ENCODE peak calls at places on chromosome 20, in nine cellular contexts. O, J, F, Q, I, A, L, Y and D are unnamed samples.

GRCh38 chr20:57621426-57622200 is 1.4 kb upstream of the ZBP1 start:
- DNase-seq in O (no peak), J (no peak), F (no peak), Q (no peak), I (no peak), A (no peak), L (no peak), Y (no peak), D (no peak)

GRCh38 chr20:36654506-36654905 is 8.5 kb upstream of the SLA2 start:
- DNase-seq in O (no peak), J (no peak), F (no peak), Q (no peak), I (no peak), A (no peak), L (no peak), Y (no peak), D (no peak)

GRCh38 chr20:58145506-58146080 is 82.9 kb downstream of the ANKRD60 start:
- DNase-seq in O (no peak), J (no peak), F (no peak), Q (no peak), I (no peak), A (no peak), L (no peak), Y (peak), D (no peak)

GRCh38 chr20:32244959-32245358 is 32.5 kb upstream of the KIF3B start:
- DNase-seq in O (no peak), J (no peak), F (no peak), Q (no peak), I (no peak), A (no peak), L (no peak), Y (no peak), D (no peak)

GRCh38 chr20:31842471-31843157 is 2.8 kb downstream of the FOXS1 start:
- DNase-seq in O (no peak), J (peak), F (no peak), Q (no peak), I (no peak), A (no peak), L (no peak), Y (peak), D (no peak)

GRCh38 chr20:21615617-21616080 is 89.8 kb upstream of the PAX1 start:
- DNase-seq in O (peak), J (peak), F (peak), Q (peak), I (no peak), A (peak), L (no peak), Y (no peak), D (peak)

GRCh38 chr20:57780398-57780797 is 70.6 kb upstream of the PMEPA1 start:
- DNase-seq in O (no peak), J (no peak), F (no peak), Q (no peak), I (no peak), A (no peak), L (no peak), Y (peak), D (no peak)

GRCh38 chr20:25676164-25676809 is 20.4 kb downstream of the ZNF337 start:
- DNase-seq in O (no peak), J (peak), F (no peak), Q (no peak), I (no peak), A (no peak), L (no peak), Y (no peak), D (no peak)

GRCh38 chr20:57315083-57315963 is 14.3 kb upstream of the SPO11 start:
- DNase-seq in O (no peak), J (no peak), F (no peak), Q (no peak), I (no peak), A (no peak), L (no peak), Y (no peak), D (no peak)

GRCh38 chr20:23666189-23666588 is 22.6 kb downstream of the CST4 start:
- DNase-seq in O (no peak), J (peak), F (no peak), Q (no peak), I (no peak), A (no peak), L (peak), Y (no peak), D (no peak)

GRCh38 chr20:47296950-47297349 is 59.5 kb downstream of the ZMYND8 start:
- DNase-seq in O (no peak), J (no peak), F (no peak), Q (no peak), I (no peak), A (no peak), L (no peak), Y (peak), D (no peak)

GRCh38 chr20:62120990-62121775 is 1.1 kb upstream of the LSM14B start:
- DNase-seq in O (no peak), J (peak), F (no peak), Q (no peak), I (no peak), A (no peak), L (peak), Y (peak), D (no peak)

DNA sequence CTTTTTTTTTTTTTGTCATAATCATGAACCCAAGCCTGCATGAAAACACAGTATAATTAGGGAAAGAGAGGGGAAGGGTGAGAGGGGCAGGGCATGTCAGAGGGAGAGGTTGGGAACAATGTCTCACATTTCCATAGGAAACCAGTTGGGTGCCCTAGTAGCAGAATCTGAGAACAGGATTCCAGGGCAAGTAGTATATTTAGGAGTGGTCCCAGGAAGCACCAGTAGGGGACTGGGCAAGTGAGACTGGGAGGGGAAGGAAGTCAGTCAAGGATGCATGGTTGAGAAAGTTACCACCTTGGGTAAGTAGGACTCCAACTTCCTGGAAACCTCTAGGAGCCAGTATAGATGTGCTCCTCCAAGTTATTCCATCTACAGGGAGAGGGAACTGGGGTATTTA is 88.6 kb upstream of the MAFB start:
- DNase-seq in O (no peak), J (no peak), F (no peak), Q (no peak), I (no peak), A (no peak), L (no peak), Y (no peak), D (no peak)
- TF ChIP-seq CTCF in O (no peak), J (no peak), F (no peak), Q (no peak), I (no peak), A (no peak), L (no peak), Y (no peak), D (no peak)

DNA sequence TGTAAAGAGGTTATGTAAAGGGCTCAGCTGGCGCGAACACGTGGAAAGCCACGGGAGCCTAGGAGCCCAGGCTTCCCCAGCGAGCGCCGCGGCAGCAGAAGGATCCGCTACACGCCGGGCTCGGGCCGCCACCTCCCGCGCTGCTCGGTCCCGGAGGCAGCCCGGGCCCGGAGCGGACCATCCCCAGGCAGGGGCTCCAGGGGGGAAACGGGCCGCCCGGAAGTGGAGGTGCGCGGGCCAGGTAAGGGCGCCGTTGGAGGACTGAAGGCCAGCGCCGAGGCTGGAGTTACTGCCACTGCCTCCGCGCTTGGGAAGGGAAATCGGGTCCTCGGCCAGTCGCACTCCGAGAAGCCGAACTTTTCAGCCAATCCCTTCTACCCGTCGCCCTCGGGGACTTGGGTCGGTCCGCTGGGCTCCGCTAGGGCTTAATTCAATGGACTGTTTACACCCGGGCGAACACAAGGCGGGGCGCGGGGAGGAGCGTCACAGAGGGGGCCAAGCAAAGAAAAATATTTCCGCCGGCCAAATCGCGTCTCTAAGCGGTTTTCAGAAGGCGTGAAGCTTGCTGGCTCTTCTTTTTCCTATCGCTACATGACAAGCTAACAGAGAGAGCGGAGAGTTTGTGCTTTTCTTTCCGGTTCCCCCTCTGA is 433 bp downstream of the STK35 start:
- DNase-seq in O (peak), J (peak), F (peak), Q (peak), I (peak), A (peak), L (peak), Y (peak), D (peak)
- TF ChIP-seq CTCF in O (no peak), J (no peak), F (no peak), Q (no peak), I (no peak), A (no peak), L (no peak), Y (no peak), D (no peak)

GRCh38 chr20:44111712-44112335 is 75.2 kb downstream of the JPH2 start:
- DNase-seq in O (no peak), J (peak), F (no peak), Q (no peak), I (no peak), A (no peak), L (no peak), Y (peak), D (no peak)

GRCh38 chr20:44112889-44113641 is 73.9 kb downstream of the JPH2 start:
- DNase-seq in O (no peak), J (no peak), F (no peak), Q (no peak), I (no peak), A (no peak), L (no peak), Y (peak), D (no peak)

GRCh38 chr20:44110816-44111568 is 76.0 kb downstream of the JPH2 start:
- DNase-seq in O (no peak), J (no peak), F (no peak), Q (no peak), I (no peak), A (no peak), L (no peak), Y (peak), D (no peak)

GRCh38 chr20:44112456-44112855 is 74.5 kb downstream of the JPH2 start:
- DNase-seq in O (no peak), J (no peak), F (no peak), Q (no peak), I (no peak), A (no peak), L (no peak), Y (peak), D (no peak)

DNA sequence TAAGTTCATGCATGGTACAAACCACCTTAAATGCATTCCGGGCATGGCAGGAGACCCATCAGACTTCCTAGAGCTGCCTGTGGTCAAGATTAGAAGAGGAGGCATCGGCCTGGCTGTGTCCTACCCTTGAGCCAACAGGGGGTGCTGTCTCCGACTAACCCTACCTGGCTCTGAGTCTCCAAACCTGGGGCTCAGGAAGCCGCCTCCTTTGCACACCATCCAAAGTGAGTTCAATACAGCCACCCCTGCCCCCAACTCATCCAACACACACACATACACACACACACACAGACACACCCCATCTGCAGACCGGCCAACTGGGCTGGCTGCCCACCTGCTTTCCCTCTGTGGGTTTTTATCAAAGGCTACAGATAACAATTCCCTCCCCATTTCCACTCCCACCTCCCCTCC is 77.0 kb downstream of the JPH2 start:
- DNase-seq in O (no peak), J (peak), F (no peak), Q (no peak), I (no peak), A (peak), L (no peak), Y (peak), D (no peak)
- TF ChIP-seq CTCF in O (no peak), J (peak), F (peak), Q (no peak), I (no peak), A (peak), L (no peak), Y (no peak), D (no peak)

DNA sequence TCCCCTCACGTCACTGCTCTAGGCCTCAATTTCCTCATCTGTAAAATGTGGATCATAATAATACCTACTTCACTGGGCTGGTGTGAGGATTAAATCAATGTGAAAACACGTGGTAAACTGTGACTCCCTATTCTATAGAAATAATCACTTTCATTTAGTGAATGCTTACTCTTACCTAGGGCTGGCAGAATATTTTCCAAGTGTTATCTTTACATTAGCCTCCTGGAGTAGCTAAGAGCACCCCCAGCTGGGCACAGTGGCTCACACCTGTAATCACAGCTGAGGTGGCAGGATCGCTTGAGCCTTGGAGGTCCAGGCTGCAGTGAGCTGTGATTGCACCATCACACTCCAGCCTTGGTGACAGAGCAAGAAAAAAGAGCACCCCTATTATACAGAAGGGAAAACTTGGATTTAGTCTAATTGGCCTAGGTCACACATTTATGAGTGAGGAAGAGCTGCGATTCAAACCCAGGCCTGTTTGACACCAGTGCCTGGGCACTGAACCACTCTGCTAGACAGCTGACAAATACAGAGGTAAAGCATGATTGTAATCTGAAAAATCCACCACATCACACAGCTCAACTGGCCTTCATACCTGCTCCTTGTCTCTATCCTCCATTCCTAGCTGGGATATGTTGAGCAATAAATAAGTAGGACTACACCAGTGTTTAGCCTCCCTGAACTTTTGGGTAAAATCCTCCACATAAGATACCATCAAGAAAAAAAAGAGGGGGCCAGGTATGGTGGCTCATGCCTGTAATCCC is 1.4 kb upstream of the SNTA1 start:
- DNase-seq in O (no peak), J (peak), F (no peak), Q (peak), I (no peak), A (peak), L (no peak), Y (no peak), D (no peak)
- TF ChIP-seq CTCF in O (peak), J (peak), F (peak), Q (no peak), I (no peak), A (no peak), L (no peak), Y (peak), D (peak)

GRCh38 chr20:1118336-1119127 is at the start of gene PSMF1:
- DNase-seq in O (peak), J (peak), F (peak), Q (peak), I (peak), A (peak), L (peak), Y (peak), D (peak)
- TF ChIP-seq CTCF in O (peak), J (peak), F (no peak), Q (no peak), I (no peak), A (no peak), L (no peak), Y (peak), D (no peak)

GRCh38 chr20:63291811-63292210 is 1.2 kb upstream of the COL20A1 start:
- DNase-seq in O (no peak), J (no peak), F (no peak), Q (no peak), I (no peak), A (no peak), L (no peak), Y (no peak), D (no peak)
- TF ChIP-seq CTCF in O (no peak), J (no peak), F (no peak), Q (no peak), I (no peak), A (no peak), L (no peak), Y (no peak), D (no peak)

GRCh38 chr20:1374246-1374645 is 18.6 kb downstream of the FKBP1A start:
- DNase-seq in O (no peak), J (no peak), F (no peak), Q (no peak), I (no peak), A (no peak), L (no peak), Y (no peak), D (no peak)
- TF ChIP-seq CTCF in O (no peak), J (no peak), F (no peak), Q (no peak), I (no peak), A (no peak), L (no peak), Y (no peak), D (no peak)